ENCODE peak calls at places on chromosomes 3 and 15, in six cellular contexts. One of them, this sample, is unnamed.

GRCh38 chr3:99686469-99686868 is 48.1 kb downstream of the COL8A1 start:
- DNase-seq in HL-60: no peak
- DNase-seq in K562: no peak
- DNase-seq in GM12878: no peak
- DNase-seq in H1: no peak
- DNase-seq in SK-N-SH: no peak
- DNase-seq in this sample: no peak

GRCh38 chr15:71151061-71151460 is 35.8 kb downstream of the THSD4 start:
- DNase-seq in HL-60: no peak
- DNase-seq in K562: no peak
- DNase-seq in GM12878: no peak
- DNase-seq in H1: no peak
- DNase-seq in SK-N-SH: no peak
- DNase-seq in this sample: no peak

GRCh38 chr3:14411166-14411526 is 8.7 kb downstream of the SLC6A6 start:
- DNase-seq in HL-60: peak; percentile 74
- DNase-seq in K562: no peak
- DNase-seq in GM12878: no peak
- DNase-seq in H1: no peak
- DNase-seq in SK-N-SH: no peak
- DNase-seq in this sample: no peak

GRCh38 chr3:195001961-195002861 is 268.7 kb downstream of the XXYLT1 start:
- DNase-seq in HL-60: peak; percentile 78
- DNase-seq in K562: peak; percentile 81
- DNase-seq in GM12878: peak; percentile 4
- DNase-seq in H1: peak; percentile 38
- DNase-seq in SK-N-SH: peak; percentile 75
- DNase-seq in this sample: peak; percentile 65

GRCh38 chr3:66567066-66567465 is 66.2 kb upstream of the LRIG1 start:
- DNase-seq in HL-60: no peak
- DNase-seq in K562: no peak
- DNase-seq in GM12878: no peak
- DNase-seq in H1: no peak
- DNase-seq in SK-N-SH: no peak
- DNase-seq in this sample: no peak

GRCh38 chr3:42405857-42406256 is 4.6 kb downstream of the LYZL4 start:
- DNase-seq in HL-60: no peak
- DNase-seq in K562: no peak
- DNase-seq in GM12878: no peak
- DNase-seq in H1: no peak
- DNase-seq in SK-N-SH: no peak
- DNase-seq in this sample: no peak

GRCh38 chr3:157443873-157444770 is 7.5 kb downstream of the PTX3 start:
- DNase-seq in HL-60: peak; percentile 46
- DNase-seq in K562: no peak
- DNase-seq in GM12878: no peak
- DNase-seq in H1: no peak
- DNase-seq in SK-N-SH: no peak
- DNase-seq in this sample: no peak

GRCh38 chr15:101170568-101171350 is 81.1 kb downstream of the CHSY1 start:
- DNase-seq in HL-60: no peak
- DNase-seq in K562: no peak
- DNase-seq in GM12878: no peak
- DNase-seq in H1: no peak
- DNase-seq in SK-N-SH: no peak
- DNase-seq in this sample: no peak

GRCh38 chr15:88872106-88872505 is 23.2 kb downstream of the HAPLN3 start:
- DNase-seq in HL-60: no peak
- DNase-seq in K562: no peak
- DNase-seq in GM12878: no peak
- DNase-seq in H1: no peak
- DNase-seq in SK-N-SH: no peak
- DNase-seq in this sample: no peak

DNA sequence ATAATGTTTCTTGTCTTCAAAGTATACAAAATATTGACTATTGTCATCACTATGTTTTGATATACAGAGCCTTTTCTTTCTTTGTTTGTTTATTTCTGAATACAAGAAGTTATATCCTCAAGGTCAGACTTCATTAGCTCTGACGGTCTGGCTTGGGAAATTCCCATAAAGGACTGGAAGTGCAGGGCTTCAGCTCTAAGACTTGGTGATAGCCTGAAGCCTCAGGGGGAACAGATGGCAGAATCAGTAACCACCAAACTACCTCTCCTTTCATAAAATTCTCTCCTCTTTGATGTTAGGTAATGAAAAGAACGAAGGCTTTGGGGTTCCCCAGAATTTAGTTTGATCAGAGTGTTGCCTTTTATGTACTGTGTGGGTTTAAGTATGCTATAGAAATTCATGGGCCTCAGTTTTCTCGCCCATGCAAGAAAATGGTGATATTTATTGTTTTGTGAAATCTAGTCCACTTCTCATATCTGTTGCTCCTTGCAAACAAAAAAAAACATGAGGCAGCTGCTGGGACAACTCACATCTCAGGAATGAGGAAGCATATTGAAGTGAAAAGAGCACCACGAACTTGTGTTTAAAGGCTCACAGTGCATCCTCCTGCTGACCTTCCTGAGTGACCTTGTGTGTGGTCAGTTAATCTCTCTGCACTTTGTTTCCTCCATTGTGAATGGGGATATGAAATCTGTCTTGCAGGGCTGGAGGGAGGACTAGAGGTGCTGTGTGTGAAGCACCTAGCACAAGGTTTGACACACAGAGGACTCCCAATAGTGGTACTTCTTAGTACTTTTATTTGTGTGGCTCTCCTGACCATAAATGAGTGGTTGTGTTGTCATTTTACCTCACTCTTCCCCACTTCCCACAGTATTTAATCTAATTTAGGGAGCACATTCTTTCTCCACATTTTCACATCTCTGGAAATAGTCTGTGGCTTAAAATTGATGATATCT is 569.8 kb upstream of the IL12A start:
- DNase-seq in HL-60: no peak
- DNase-seq in K562: no peak
- DNase-seq in GM12878: no peak
- DNase-seq in H1: no peak
- DNase-seq in SK-N-SH: no peak
- DNase-seq in this sample: no peak
- TF ChIP-seq GABPA in HL-60: no peak
- TF ChIP-seq GABPA in K562: no peak
- TF ChIP-seq GABPA in GM12878: no peak
- TF ChIP-seq GABPA in H1: no peak
- TF ChIP-seq GABPA in SK-N-SH: no peak
- TF ChIP-seq GABPA in this sample: no peak

GRCh38 chr3:29240248-29240647 is 40.6 kb upstream of the RBMS3 start:
- DNase-seq in HL-60: no peak
- DNase-seq in K562: no peak
- DNase-seq in GM12878: no peak
- DNase-seq in H1: peak; percentile 2
- DNase-seq in SK-N-SH: no peak
- DNase-seq in this sample: no peak
- TF ChIP-seq GABPA in HL-60: no peak
- TF ChIP-seq GABPA in K562: no peak
- TF ChIP-seq GABPA in GM12878: no peak
- TF ChIP-seq GABPA in H1: no peak
- TF ChIP-seq GABPA in SK-N-SH: no peak
- TF ChIP-seq GABPA in this sample: no peak

DNA sequence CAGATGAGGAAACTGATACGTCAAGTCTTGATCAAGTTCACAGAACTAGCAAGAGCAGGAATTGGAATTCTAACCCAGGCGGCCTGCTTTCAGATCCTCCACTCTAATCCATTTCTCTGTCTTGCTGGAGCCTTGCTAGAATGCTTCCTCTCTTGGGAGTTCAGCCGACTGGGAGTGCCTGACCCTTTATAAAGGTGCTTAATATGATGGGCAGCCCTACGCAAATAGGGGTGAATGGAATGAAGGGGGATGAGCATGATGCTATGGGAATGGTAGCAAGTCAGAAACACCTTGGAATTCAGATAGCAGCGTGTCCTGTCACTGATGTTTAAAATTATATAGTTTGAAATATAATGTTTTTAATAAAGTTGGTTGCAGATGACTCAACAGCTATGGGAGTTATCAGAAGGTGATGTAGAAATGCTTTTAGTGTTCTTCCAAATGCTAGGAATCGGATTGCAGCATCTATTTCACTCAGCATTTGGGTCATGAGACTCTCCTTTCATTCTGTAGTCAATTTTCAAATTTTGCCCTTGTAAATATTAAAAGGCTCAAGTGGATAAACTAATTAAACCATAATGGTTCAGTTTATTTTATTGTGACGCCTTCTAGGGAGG is 150.7 kb downstream of the FNDC3B start:
- DNase-seq in HL-60: no peak
- DNase-seq in K562: no peak
- DNase-seq in GM12878: no peak
- DNase-seq in H1: no peak
- DNase-seq in SK-N-SH: no peak
- DNase-seq in this sample: no peak
- TF ChIP-seq GABPA in HL-60: no peak
- TF ChIP-seq GABPA in K562: no peak
- TF ChIP-seq GABPA in GM12878: no peak
- TF ChIP-seq GABPA in H1: no peak
- TF ChIP-seq GABPA in SK-N-SH: no peak
- TF ChIP-seq GABPA in this sample: no peak

GRCh38 chr3:111215481-111215880 is 143.9 kb downstream of the NECTIN3 start:
- DNase-seq in HL-60: no peak
- DNase-seq in K562: no peak
- DNase-seq in GM12878: no peak
- DNase-seq in H1: no peak
- DNase-seq in SK-N-SH: no peak
- DNase-seq in this sample: no peak

GRCh38 chr3:111210866-111211564 is 139.4 kb downstream of the NECTIN3 start:
- DNase-seq in HL-60: no peak
- DNase-seq in K562: no peak
- DNase-seq in GM12878: no peak
- DNase-seq in H1: no peak
- DNase-seq in SK-N-SH: no peak
- DNase-seq in this sample: no peak

GRCh38 chr3:111212511-111212910 is 140.9 kb downstream of the NECTIN3 start:
- DNase-seq in HL-60: no peak
- DNase-seq in K562: no peak
- DNase-seq in GM12878: no peak
- DNase-seq in H1: no peak
- DNase-seq in SK-N-SH: no peak
- DNase-seq in this sample: no peak

DNA sequence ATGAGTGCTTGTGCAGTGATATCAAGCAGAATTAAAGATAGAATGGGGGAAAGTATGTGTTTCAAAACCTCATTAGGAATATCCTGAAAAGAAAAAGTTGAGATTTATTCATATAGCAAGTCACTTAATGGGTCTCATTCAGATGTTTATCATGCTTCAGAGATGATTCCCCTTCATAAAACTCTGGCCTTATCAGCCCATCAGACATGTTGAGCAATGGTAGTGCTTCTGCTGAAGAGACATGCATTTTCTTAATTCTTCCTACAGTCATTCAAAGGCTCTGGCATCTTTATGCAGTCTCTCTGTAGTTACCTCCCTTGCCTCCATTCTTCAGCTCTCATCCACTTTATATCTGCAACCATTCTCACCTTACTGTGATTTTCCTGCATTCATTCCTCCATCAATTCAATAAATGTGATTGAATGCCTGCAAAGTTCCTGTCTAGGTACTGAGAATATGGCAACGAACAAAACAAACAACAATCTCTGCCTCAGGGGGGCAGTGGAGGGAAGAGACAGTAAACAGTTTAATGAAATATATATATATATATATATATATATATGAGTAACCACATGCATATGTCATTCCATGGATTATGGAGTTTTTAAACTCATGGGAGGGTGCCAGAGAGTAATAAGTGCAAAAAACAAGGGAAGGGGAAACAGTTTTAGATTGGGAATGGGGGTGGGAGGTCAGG is 138.5 kb downstream of the NECTIN3 start:
- DNase-seq in HL-60: no peak
- DNase-seq in K562: no peak
- DNase-seq in GM12878: no peak
- DNase-seq in H1: no peak
- DNase-seq in SK-N-SH: no peak
- DNase-seq in this sample: no peak
- TF ChIP-seq GABPA in HL-60: no peak
- TF ChIP-seq GABPA in K562: no peak
- TF ChIP-seq GABPA in GM12878: no peak
- TF ChIP-seq GABPA in H1: no peak
- TF ChIP-seq GABPA in SK-N-SH: no peak
- TF ChIP-seq GABPA in this sample: no peak

DNA sequence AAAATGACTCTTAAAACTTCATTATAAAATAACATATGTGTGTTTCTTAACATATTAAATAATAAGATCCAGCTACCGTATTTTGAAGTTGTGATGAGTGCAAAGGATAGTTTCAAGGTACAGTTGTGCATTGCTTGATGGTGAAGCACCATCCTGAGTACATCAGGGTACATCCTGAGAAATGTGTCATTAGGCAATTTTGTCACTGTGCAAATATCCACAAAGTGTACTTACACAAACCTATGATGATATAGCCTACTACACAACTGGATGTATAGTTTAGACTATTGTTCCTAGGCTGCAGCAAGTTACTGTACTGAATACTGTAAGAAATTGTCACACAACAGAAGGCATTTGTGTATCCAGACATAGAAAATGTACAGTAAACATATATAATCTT is 20.8 kb upstream of the TM4SF1 start:
- DNase-seq in HL-60: no peak
- DNase-seq in K562: no peak
- DNase-seq in GM12878: no peak
- DNase-seq in H1: no peak
- DNase-seq in SK-N-SH: no peak
- DNase-seq in this sample: peak; percentile 60
- TF ChIP-seq GABPA in HL-60: no peak
- TF ChIP-seq GABPA in K562: no peak
- TF ChIP-seq GABPA in GM12878: no peak
- TF ChIP-seq GABPA in H1: no peak
- TF ChIP-seq GABPA in SK-N-SH: no peak
- TF ChIP-seq GABPA in this sample: no peak

DNA sequence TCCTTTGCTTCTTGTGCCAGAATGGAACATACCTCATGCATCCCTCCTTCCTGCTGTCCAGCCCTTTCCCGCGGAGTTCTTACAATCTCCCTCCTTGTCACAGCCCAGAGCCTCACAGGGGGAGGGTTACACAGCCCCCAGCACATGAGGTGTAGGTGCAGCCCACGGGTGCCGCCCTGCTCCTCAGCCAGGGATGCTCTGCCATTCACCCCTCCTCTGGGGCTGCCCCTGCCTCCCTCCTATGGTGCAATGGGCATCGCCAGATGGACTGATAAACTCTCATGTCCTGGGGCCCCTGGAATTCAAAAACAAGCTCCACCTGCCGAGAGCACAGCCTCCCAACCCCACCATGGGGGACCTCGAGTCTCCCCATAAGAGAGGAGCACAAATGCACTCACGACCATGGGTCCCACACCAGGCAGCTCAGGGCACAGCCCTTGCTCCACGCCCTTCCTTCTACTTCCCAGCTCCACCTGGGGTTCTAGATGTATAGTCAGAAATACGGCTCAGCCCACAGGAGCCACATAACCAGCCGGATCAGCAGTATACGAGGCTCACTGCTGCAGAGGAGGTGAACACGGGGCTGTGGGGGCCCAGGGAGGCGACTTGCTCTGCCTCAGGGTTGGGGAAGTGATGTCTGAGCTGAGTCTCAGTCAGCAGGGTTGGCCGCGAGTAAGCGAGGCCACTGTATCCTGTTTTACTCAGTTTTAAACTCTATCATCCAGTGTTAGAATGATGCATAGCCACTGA is 269.7 kb upstream of the LYSMD4 start:
- DNase-seq in HL-60: no peak
- DNase-seq in K562: no peak
- DNase-seq in GM12878: no peak
- DNase-seq in H1: no peak
- DNase-seq in SK-N-SH: no peak
- DNase-seq in this sample: no peak
- TF ChIP-seq GABPA in HL-60: no peak
- TF ChIP-seq GABPA in K562: no peak
- TF ChIP-seq GABPA in GM12878: no peak
- TF ChIP-seq GABPA in H1: no peak
- TF ChIP-seq GABPA in SK-N-SH: no peak
- TF ChIP-seq GABPA in this sample: no peak

GRCh38 chr3:129992781-129993180 is 18.3 kb downstream of the TRH start:
- DNase-seq in HL-60: no peak
- DNase-seq in K562: peak; percentile 29
- DNase-seq in GM12878: no peak
- DNase-seq in H1: no peak
- DNase-seq in SK-N-SH: peak; percentile 66
- DNase-seq in this sample: peak; percentile 21
- TF ChIP-seq GABPA in HL-60: no peak
- TF ChIP-seq GABPA in K562: no peak
- TF ChIP-seq GABPA in GM12878: no peak
- TF ChIP-seq GABPA in H1: no peak
- TF ChIP-seq GABPA in SK-N-SH: no peak
- TF ChIP-seq GABPA in this sample: no peak